ENCODE peak calls at places on chromosome 14, in eight cellular contexts. S is cardiac muscle cell, N is OCI-LY7, Z is tibial artery, X is lower leg skin, V is cardiac fibroblast, L is bronchial epithelial cell, C is GM12878. Y is an unnamed sample.

GRCh38 chr14:76696791-76697190 is 64.5 kb upstream of the VASH1 start:
- DNase-seq in L (peak; percentile 35), C (no peak), X (peak; percentile 29), V (no peak), S (no peak), Z (no peak), N (no peak), Y (no peak)

GRCh38 chr14:68487805-68488590 is 304.9 kb downstream of the ZFP36L1 start:
- DNase-seq in L (peak; percentile 78), N (no peak), S (no peak), Z (no peak), C (no peak), X (no peak), V (no peak), Y (no peak)

GRCh38 chr14:35343709-35344474 is 51.7 kb downstream of the PSMA6 start:
- DNase-seq in C (no peak), N (no peak), L (no peak), X (peak; percentile 83), V (no peak), Z (no peak), S (no peak), Y (no peak)

GRCh38 chr14:81219821-81220487 is 805 bp downstream of the GTF2A1 start:
- DNase-seq in Z (peak; percentile 74), S (peak; percentile 65), X (peak; percentile 89), V (peak; percentile 40), L (no peak), C (no peak), N (peak; percentile 67), Y (no peak)

GRCh38 chr14:77131871-77132486 is 9.6 kb downstream of the ZDHHC22 start:
- DNase-seq in X (peak; percentile 72), N (no peak), Z (no peak), C (no peak), V (no peak), S (no peak), L (no peak), Y (no peak)

GRCh38 chr14:64196668-64197411 is 97.3 kb downstream of the ESR2 start:
- DNase-seq in N (no peak), C (no peak), X (no peak), V (peak; percentile 52), Z (no peak), S (peak; percentile 76), L (no peak), Y (no peak)

GRCh38 chr14:20612403-20612802 is 21.2 kb upstream of the RNASE12 start:
- DNase-seq in C (no peak), S (no peak), X (no peak), N (peak; percentile 58), V (no peak), Z (no peak), L (no peak), Y (peak; percentile 68)

GRCh38 chr14:60753264-60754126 is 18.9 kb downstream of the MNAT1 start:
- DNase-seq in S (no peak), C (peak; percentile 87), V (peak; percentile 10), Z (no peak), X (no peak), N (no peak), L (no peak), Y (peak; percentile 87)

GRCh38 chr14:61562321-61563161 is 132.8 kb upstream of the HIF1A start:
- DNase-seq in L (peak; percentile 100), X (no peak), N (no peak), V (peak; percentile 93), Z (no peak), C (no peak), S (no peak), Y (no peak)

GRCh38 chr14:37232907-37233481 is 35.3 kb downstream of the MIPOL1 start:
- DNase-seq in L (peak; percentile 79), S (peak; percentile 44), N (peak; percentile 21), X (no peak), Z (no peak), C (no peak), V (peak; percentile 59), Y (no peak)

GRCh38 chr14:103730490-103731035 is 15.0 kb downstream of the ZFYVE21 start:
- DNase-seq in C (no peak), N (no peak), L (no peak), V (peak; percentile 30), S (no peak), X (no peak), Z (peak; percentile 60), Y (no peak)

GRCh38 chr14:72528059-72528950 is 365.6 kb downstream of the DPF3 start:
- DNase-seq in L (no peak), N (no peak), X (no peak), S (no peak), V (peak; percentile 20), Z (no peak), C (no peak), Y (no peak)

GRCh38 chr14:82999802-83000201 is 1466.1 kb upstream of the SEL1L start:
- DNase-seq in N (no peak), L (peak; percentile 10), S (peak; percentile 10), V (no peak), Z (no peak), X (no peak), C (no peak), Y (no peak)

GRCh38 chr14:64758025-64758521 is 53.8 kb downstream of the PLEKHG3 start:
- DNase-seq in C (no peak), Z (peak; percentile 67), S (no peak), X (no peak), L (peak; percentile 91), V (peak; percentile 25), N (no peak), Y (no peak)

DNA sequence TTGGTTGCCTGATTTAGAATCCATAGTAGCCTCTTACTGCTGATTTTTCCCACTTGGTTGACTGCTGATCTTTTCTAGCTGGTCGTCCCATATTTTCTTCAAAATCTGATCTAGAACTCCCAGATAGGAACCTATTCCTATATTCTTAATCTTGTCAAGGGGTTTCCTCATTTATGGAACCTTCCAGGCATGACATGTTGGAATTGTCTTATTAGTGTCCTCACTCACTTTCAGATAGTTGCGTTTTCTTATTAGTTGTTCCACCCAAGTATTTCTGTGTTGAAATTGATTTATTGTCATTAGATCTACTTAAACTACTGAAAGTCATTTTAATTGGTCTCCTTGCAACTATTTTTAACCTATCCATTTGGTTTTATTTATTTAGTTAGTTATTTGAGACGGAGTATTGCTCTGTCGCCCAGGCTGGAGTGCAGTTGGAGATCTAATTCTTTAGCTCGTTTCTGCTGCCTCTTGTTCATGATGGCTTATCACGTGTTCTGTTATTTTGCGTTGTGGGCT is 25.0 kb downstream of the KTN1 start:
- DNase-seq in C (no peak), Z (no peak), L (no peak), N (no peak), S (no peak), X (no peak), V (no peak), Y (no peak)
- H3K4me3 ChIP-seq in C (no peak overlapping the region), Z (no peak overlapping the region), L (no peak overlapping the region), N (no peak overlapping the region), S (no peak overlapping the region), X (no peak overlapping the region), V (no peak overlapping the region), Y (no peak overlapping the region)

DNA sequence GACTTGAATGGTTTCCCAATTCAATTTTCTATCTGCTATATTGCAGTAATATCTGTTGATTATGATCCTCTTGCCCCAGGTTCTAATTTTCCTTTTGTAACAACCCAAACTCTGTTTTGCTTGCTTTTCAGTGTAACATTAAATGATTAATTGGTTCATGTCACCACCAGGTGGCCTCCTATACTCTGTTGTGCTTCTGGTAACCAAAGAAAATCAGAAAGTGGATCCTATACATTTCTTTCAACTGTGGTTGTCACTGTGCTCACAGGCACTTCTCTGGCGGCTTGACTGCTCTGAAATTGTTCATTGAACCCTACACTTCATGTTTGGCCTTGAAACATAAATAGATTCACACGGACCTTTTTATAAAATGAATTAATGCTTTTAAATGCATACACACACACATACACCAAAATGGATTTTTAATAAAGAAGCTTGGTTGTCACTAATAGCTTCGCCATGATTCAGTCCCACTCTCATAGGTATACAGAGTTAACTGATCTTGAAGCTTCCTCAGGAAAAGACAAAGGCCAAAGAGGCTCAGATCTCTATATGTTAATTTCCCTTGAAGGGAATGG is 227.5 kb upstream of the NPAS3 start:
- DNase-seq in X (no peak), Z (no peak), C (no peak), N (peak; percentile 60), L (peak; percentile 44), S (peak; percentile 69), V (peak; percentile 66), Y (peak; percentile 18)
- TF ChIP-seq CTCF in X (no peak), Z (peak; percentile 53), C (peak; percentile 55), N (peak; percentile 88), L (peak; percentile 49), S (peak; percentile 51), V (peak; percentile 44), Y (peak; percentile 59)

DNA sequence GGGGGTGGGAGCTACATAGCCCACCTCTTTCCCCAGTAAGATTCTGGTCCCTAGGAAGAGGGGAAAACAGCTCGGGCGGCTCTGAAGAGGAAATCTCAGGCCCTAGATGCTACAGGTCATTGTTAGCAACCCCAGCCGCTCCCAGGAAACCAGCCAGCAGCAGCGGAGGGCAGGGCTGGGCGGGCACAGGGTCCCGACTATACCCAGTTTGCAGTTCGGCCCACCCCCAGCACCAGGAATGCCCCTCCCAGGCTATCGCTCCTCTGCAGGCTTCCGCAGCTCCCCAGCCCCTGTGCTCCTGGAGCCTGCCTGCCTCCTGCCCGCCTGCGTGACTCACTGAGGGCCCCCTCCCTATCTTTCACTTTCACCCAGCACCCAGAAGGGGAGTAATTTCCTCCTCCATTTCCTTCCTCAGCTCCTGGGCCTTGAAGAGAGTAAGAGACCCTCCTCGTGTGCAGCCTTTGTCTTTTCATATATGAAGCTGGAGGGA is 27.2 kb upstream of the PNMA1 start:
- DNase-seq in Z (peak; percentile 88), V (peak; percentile 78), L (peak; percentile 79), N (peak; percentile 54), C (no peak), S (no peak), X (peak; percentile 95), Y (no peak)
- H3K4me3 ChIP-seq in Z (peak overlapping the region; percentile 17), V (peak overlapping the region; percentile 28), L (no peak overlapping the region), N (peak overlapping the region; percentile 58), C (peak overlapping the region; percentile 55), S (no peak overlapping the region), X (no peak overlapping the region), Y (peak overlapping the region; percentile 30)

GRCh38 chr14:74293621-74294020 is 9.1 kb downstream of the ABCD4 start:
- DNase-seq in L (no peak), X (no peak), N (no peak), C (no peak), S (no peak), Z (no peak), V (no peak), Y (no peak)

GRCh38 chr14:74299061-74299545 is 3.6 kb downstream of the ABCD4 start:
- DNase-seq in Z (no peak), L (peak; percentile 12), V (peak; percentile 22), C (no peak), X (no peak), S (no peak), N (no peak), Y (no peak)

GRCh38 chr14:74301594-74302159 is 1.1 kb downstream of the ABCD4 start:
- DNase-seq in L (no peak), S (no peak), Z (no peak), N (no peak), V (no peak), X (no peak), C (no peak), Y (no peak)

GRCh38 chr14:74292061-74292460 is 10.7 kb downstream of the ABCD4 start:
- DNase-seq in V (no peak), L (no peak), N (no peak), Z (no peak), C (no peak), X (no peak), S (no peak), Y (no peak)

GRCh38 chr14:74296037-74296467 is 6.7 kb downstream of the ABCD4 start:
- DNase-seq in N (no peak), Z (no peak), S (no peak), X (no peak), C (no peak), V (no peak), L (no peak), Y (no peak)
- TF ChIP-seq CTCF in N (no peak), Z (no peak), S (no peak), X (no peak), C (no peak), V (no peak), L (no peak), Y (no peak)

GRCh38 chr14:100374270-100374669 is 51.1 kb downstream of the SLC25A47 start:
- DNase-seq in N (no peak), V (no peak), S (no peak), L (no peak), C (no peak), Z (no peak), X (no peak), Y (peak; percentile 27)
- H3K4me3 ChIP-seq in N (peak overlapping the region; percentile 91), V (peak overlapping the region; percentile 78), S (no peak overlapping the region), L (peak overlapping the region; percentile 61), C (peak overlapping the region; percentile 86), Z (no peak overlapping the region), X (no peak overlapping the region), Y (peak overlapping the region; percentile 80)